ENCODE peak calls at places on chromosomes 11 and 22, in nine cellular contexts. U is stimulated activated CD8-positive, alpha-beta memory T cell treated with anti-CD3 and anti-CD28 coated beads, Interleukin-7, amount 100 ng/mL, for 48 hours; I is T-cell; K is DMS153; C is KG1; F is T-helper 2 cell treated with Interferon-gamma antibody and Interleukin-4, amounts not matched to agents 5 μg/mL and 100 μg/mL, for 36 hours; Y is activated T-cell treated with anti-CD3 and anti-CD28 coated beads, Interleukin-2, amount 50 U/mL, for 72 hours; G is uterus; B is endothelial cell. X is an unnamed sample.

GRCh38 chr11:95284057-95285052 is 53.4 kb upstream of the SESN3 start:
- DNase-seq in U (no peak), I (no peak), K (no peak), C (no peak), F (no peak), Y (no peak), G (no peak), B (no peak), X (no peak)

GRCh38 chr11:46672381-46672839 is 28.0 kb downstream of the ARHGAP1 start:
- DNase-seq in U (no peak), I (no peak), K (no peak), C (no peak), F (no peak), Y (no peak), G (no peak), B (no peak), X (no peak)

GRCh38 chr11:106159846-106160245 is 82.4 kb downstream of the AASDHPPT start:
- DNase-seq in U (no peak), I (no peak), K (no peak), C (no peak), F (no peak), Y (no peak), G (no peak), B (no peak), X (no peak)

GRCh38 chr22:30990675-30991074 is 21.6 kb downstream of the TUG1 start:
- DNase-seq in U (no peak), I (no peak), K (no peak), C (no peak), F (no peak), Y (no peak), G (no peak), B (no peak), X (no peak)

GRCh38 chr22:29195118-29195963 is 10.4 kb upstream of the EMID1 start:
- DNase-seq in U (no peak), I (no peak), K (no peak), C (no peak), F (no peak), Y (no peak), G (no peak), B (no peak), X (no peak)

GRCh38 chr11:8674859-8675258 is 7.6 kb downstream of the TRIM66 start:
- DNase-seq in U (no peak), I (no peak), K (no peak), C (no peak), F (no peak), Y (no peak), G (no peak), B (no peak), X (no peak)

GRCh38 chr11:66918751-66919150 is 39.4 kb downstream of the PC start:
- DNase-seq in U (no peak), I (no peak), K (no peak), C (no peak), F (no peak), Y (no peak), G (no peak), B (no peak), X (no peak)

GRCh38 chr11:132999519-132999918 is 532.8 kb downstream of the OPCML start:
- DNase-seq in U (no peak), I (no peak), K (no peak), C (no peak), F (no peak), Y (no peak), G (no peak), B (no peak), X (no peak)

GRCh38 chr11:40337118-40337517 is 1122.3 kb downstream of the LRRC4C start:
- DNase-seq in U (no peak), I (no peak), K (no peak), C (no peak), F (no peak), Y (no peak), G (no peak), B (no peak), X (no peak)

GRCh38 chr11:20964985-20965384 is 295.6 kb downstream of the NELL1 start:
- DNase-seq in U (no peak), I (no peak), K (no peak), C (no peak), F (no peak), Y (no peak), G (no peak), B (no peak), X (no peak)

GRCh38 chr22:44730034-44730433 is 22.3 kb upstream of the ARHGAP8 start:
- DNase-seq in U (no peak), I (no peak), K (no peak), C (no peak), F (no peak), Y (no peak), G (no peak), B (no peak), X (no peak)

GRCh38 chr11:7533199-7534029 is 19.6 kb downstream of the PPFIBP2 start:
- DNase-seq in U (no peak), I (no peak), K (peak; percentile 7), C (no peak), F (no peak), Y (no peak), G (no peak), B (no peak), X (peak; percentile 3)

GRCh38 chr11:7592706-7593105 is 78.9 kb downstream of the PPFIBP2 start:
- DNase-seq in U (no peak), I (no peak), K (no peak), C (no peak), F (no peak), Y (peak; percentile 10), G (no peak), B (no peak), X (no peak)

GRCh38 chr11:86205415-86206268 is 38.9 kb upstream of the EED start:
- DNase-seq in U (no peak), I (no peak), K (no peak), C (no peak), F (no peak), Y (no peak), G (no peak), B (no peak), X (no peak)

GRCh38 chr11:114272311-114272710 is 23.9 kb upstream of the NNMT start:
- DNase-seq in U (no peak), I (no peak), K (no peak), C (no peak), F (no peak), Y (no peak), G (no peak), B (no peak), X (no peak)

GRCh38 chr11:16356751-16357365 is 512 bp upstream of the SOX6 start:
- DNase-seq in U (no peak), I (no peak), K (no peak), C (no peak), F (no peak), Y (no peak), G (no peak), B (no peak), X (no peak)

GRCh38 chr11:57775474-57775873 is 13.9 kb downstream of the CTNND1 start:
- DNase-seq in U (no peak), I (no peak), K (no peak), C (no peak), F (no peak), Y (no peak), G (no peak), B (no peak), X (no peak)

GRCh38 chr11:43736502-43737193 is 56.1 kb downstream of the HSD17B12 start:
- DNase-seq in U (no peak), I (no peak), K (no peak), C (no peak), F (no peak), Y (no peak), G (no peak), B (no peak), X (no peak)

GRCh38 chr11:46250071-46251052 is 27.1 kb upstream of the CREB3L1 start:
- DNase-seq in U (no peak), I (no peak), K (no peak), C (no peak), F (no peak), Y (no peak), G (no peak), B (no peak), X (no peak)

GRCh38 chr11:23079382-23079813 is 219.1 kb upstream of the CCDC179 start:
- DNase-seq in U (no peak), I (no peak), K (no peak), C (no peak), F (no peak), Y (no peak), G (no peak), B (no peak), X (no peak)

GRCh38 chr22:37218771-37219411 is 6.6 kb upstream of the SSTR3 start:
- DNase-seq in U (no peak), I (peak; percentile 84), K (no peak), C (no peak), F (no peak), Y (peak; percentile 74), G (no peak), B (no peak), X (no peak)

GRCh38 chr11:697028-697491 is 1.4 kb downstream of the TMEM80 start:
- DNase-seq in U (no peak), I (no peak), K (no peak), C (no peak), F (no peak), Y (no peak), G (peak; percentile 42), B (no peak), X (no peak)

GRCh38 chr22:39773976-39774539 is 119.5 kb downstream of the ENTHD1 start:
- DNase-seq in U (no peak), I (peak; percentile 17), K (no peak), C (no peak), F (peak; percentile 54), Y (peak; percentile 44), G (no peak), B (peak; percentile 6), X (no peak)